ENCODE peak calls at places on chromosomes 16 and 17, in four cellular contexts. R is neural progenitor cell, O is PC-3, Y is GM12878. T is an unnamed sample.

GRCh38 chr16:31477220-31478216 is 5.4 kb upstream of the SLC5A2 start:
- DNase-seq in R (peak; percentile 52), Y (no peak), O (no peak), T (no peak)

GRCh38 chr17:82602487-82602886 is 45.8 kb downstream of the WDR45B start:
- DNase-seq in Y (no peak), O (no peak), R (no peak), T (no peak)

GRCh38 chr16:77898671-77899211 is 110.4 kb downstream of the VAT1L start:
- DNase-seq in O (no peak), R (no peak), Y (no peak), T (no peak)

GRCh38 chr16:67105881-67106280 is 3.9 kb upstream of the PHAF1 start:
- DNase-seq in O (no peak), Y (no peak), R (no peak), T (no peak)

GRCh38 chr17:11031787-11032186 is 193.9 kb upstream of the PIRT start:
- DNase-seq in R (peak; percentile 45), O (no peak), Y (no peak), T (no peak)

GRCh38 chr16:23195415-23195978 is 13.0 kb downstream of the SCNN1G start:
- DNase-seq in O (no peak), Y (no peak), R (no peak), T (no peak)

GRCh38 chr17:21263351-21263750 is 10.1 kb upstream of the NATD1 start:
- DNase-seq in Y (no peak), O (peak; percentile 61), R (no peak), T (no peak)

GRCh38 chr17:46831573-46832305 is 13.2 kb upstream of the WNT3 start:
- DNase-seq in Y (no peak), O (no peak), R (no peak), T (no peak)

GRCh38 chr16:84347161-84347560 is 21.2 kb upstream of the ATP2C2 start:
- DNase-seq in O (no peak), R (no peak), Y (no peak), T (no peak)

GRCh38 chr17:72479113-72479512 is 358.3 kb downstream of the SOX9 start:
- DNase-seq in R (no peak), Y (no peak), O (peak; percentile 36), T (no peak)

GRCh38 chr17:2712300-2713043 is 908 bp upstream of the CLUH start:
- DNase-seq in O (no peak), Y (no peak), R (no peak), T (no peak)

GRCh38 chr16:30526137-30526822 is at the start of gene ZNF768:
- DNase-seq in O (peak; percentile 8), Y (no peak), R (peak; percentile 87), T (peak; percentile 59)

GRCh38 chr17:41518789-41519449 is at the start of gene KRT15:
- DNase-seq in Y (no peak), R (no peak), O (peak; percentile 81), T (no peak)

GRCh38 chr16:88019847-88020512 is 68.7 kb downstream of the BANP start:
- DNase-seq in Y (no peak), R (no peak), O (no peak), T (no peak)

GRCh38 chr16:4375717-4376116 is 4.1 kb downstream of the VASN start:
- DNase-seq in R (peak; percentile 1), O (no peak), Y (no peak), T (no peak)

GRCh38 chr17:13757871-13758270 is 156.1 kb upstream of the HS3ST3A1 start:
- DNase-seq in O (no peak), Y (no peak), R (no peak), T (no peak)

GRCh38 chr17:61376931-61377838 is 22.5 kb upstream of the TBX2 start:
- DNase-seq in O (no peak), Y (no peak), R (no peak), T (no peak)

GRCh38 chr17:27549251-27549919 is 81.6 kb upstream of the LGALS9 start:
- DNase-seq in O (no peak), R (no peak), Y (no peak), T (no peak)

GRCh38 chr16:85648782-85649181 is 35.7 kb downstream of the GSE1 start:
- DNase-seq in Y (no peak), R (no peak), O (no peak), T (no peak)

GRCh38 chr16:23206986-23207385 is 24.4 kb downstream of the SCNN1G start:
- DNase-seq in O (no peak), Y (no peak), R (no peak), T (no peak)

GRCh38 chr16:69329369-69330285 is 761 bp downstream of the PDF start:
- DNase-seq in Y (no peak), R (peak; percentile 55), O (peak; percentile 14), T (no peak)

GRCh38 chr17:7882068-7882467 is 6.5 kb upstream of the CHD3 start:
- DNase-seq in O (no peak), R (no peak), Y (no peak), T (no peak)

GRCh38 chr17:39507511-39507910 is 46.2 kb downstream of the CDK12 start:
- DNase-seq in Y (no peak), O (no peak), R (no peak), T (no peak)

GRCh38 chr17:32854177-32854576 is 22.7 kb downstream of the MYO1D start:
- DNase-seq in R (no peak), Y (no peak), O (peak; percentile 63), T (no peak)

GRCh38 chr17:45648642-45649041 is 135.5 kb upstream of the CRHR1 start:
- DNase-seq in O (no peak), Y (no peak), R (peak; percentile 65), T (no peak)

GRCh38 chr16:18932243-18932997 is 6.2 kb upstream of the SMG1 start:
- DNase-seq in O (peak; percentile 22), R (peak; percentile 37), Y (no peak), T (peak; percentile 21)
- H3K4me2 ChIP-seq in O (no peak overlapping the region), R (peak overlapping the region; percentile 50), Y (no peak overlapping the region), T (no peak overlapping the region)

GRCh38 chr16:1495281-1496262 is 2.4 kb downstream of the TELO2 start:
- DNase-seq in O (no peak), R (no peak), Y (no peak), T (no peak)

GRCh38 chr16:1493746-1494094 is 560 bp downstream of the TELO2 start:
- DNase-seq in O (no peak), R (peak; percentile 60), Y (no peak), T (no peak)

GRCh38 chr16:1492923-1493745 is at the start of gene TELO2:
- DNase-seq in R (peak; percentile 92), Y (no peak), O (peak; percentile 70), T (peak; percentile 87)

GRCh38 chr16:1494711-1495110 is 1.6 kb downstream of the TELO2 start:
- DNase-seq in O (no peak), R (no peak), Y (no peak), T (no peak)

DNA sequence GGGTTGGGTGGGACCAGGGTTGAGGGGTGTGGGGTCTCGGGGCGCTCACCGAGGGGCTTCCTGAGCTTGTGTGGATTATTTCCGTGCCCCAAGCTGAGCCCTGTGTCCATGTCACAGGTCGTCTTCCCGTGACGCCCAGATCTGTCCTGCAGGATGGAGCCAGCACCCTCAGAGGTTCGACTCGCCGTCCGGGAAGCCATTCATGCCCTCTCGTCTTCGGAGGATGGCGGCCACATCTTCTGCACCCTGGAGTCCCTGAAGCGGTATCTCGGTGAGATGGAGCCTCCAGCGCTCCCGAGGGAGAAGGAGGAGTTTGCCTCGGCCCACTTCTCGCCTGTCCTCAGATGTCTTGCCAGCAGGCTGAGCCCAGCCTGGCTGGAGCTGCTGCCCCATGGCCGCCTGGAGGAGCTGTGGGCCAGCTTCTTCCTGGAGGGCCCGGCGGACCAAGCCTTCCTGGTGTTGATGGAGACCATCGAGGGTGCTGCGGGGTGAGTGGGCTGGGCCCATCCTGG is 1.0 kb downstream of the TELO2 start:
- DNase-seq in R (peak; percentile 48), O (peak; percentile 60), Y (no peak), T (no peak)
- H3K27ac ChIP-seq in R (no peak overlapping the region), O (peak overlapping the region; percentile 32), Y (no peak overlapping the region), T (no peak overlapping the region)

GRCh38 chr16:73225983-73226382 is 178.1 kb upstream of the ZFHX3 start:
- DNase-seq in Y (no peak), O (no peak), R (no peak), T (no peak)
- H3K4me2 ChIP-seq in Y (no peak overlapping the region), O (no peak overlapping the region), R (no peak overlapping the region), T (no peak overlapping the region)

DNA sequence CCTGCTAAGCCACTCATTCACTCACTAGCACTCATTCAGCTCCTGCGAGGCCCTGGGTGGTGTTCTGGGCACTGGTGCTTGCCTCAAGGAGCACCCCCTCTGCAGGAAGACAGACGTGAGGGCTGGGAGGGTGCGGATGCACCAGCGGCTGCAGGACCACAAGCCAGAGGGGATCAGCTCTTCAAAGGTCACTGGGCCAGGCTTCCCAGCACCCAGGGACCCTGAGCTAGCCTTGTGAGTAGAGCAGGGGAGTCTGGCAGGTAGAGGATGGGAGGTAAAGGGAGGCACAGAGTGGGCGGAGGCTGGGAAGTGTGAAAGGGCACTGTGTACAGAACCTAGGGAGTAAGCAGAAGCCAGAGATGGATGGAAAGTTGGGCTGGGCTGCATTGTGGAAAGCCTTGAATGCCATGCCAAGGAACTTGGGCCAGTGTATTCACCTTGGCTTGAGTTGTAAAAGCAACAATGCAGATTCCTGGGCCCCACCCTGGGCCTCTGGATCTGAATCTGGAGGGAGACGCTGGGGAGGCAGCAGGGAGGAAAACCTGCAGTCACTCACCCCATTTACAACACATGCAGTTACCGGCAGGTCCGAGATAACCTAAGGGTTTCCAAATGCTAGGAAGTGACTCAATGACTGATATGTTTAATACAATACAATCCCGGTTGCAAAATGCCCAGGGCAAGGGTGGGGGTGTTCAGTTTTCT is 1.7 kb downstream of the IL4R start:
- DNase-seq in R (peak; percentile 43), Y (no peak), O (peak; percentile 91), T (no peak)
- H3K27ac ChIP-seq in R (no peak overlapping the region), Y (peak overlapping the region; percentile 13), O (peak overlapping the region; percentile 98), T (no peak overlapping the region)